ENCODE peak calls at places on chromosomes 3 and 15, in eight cellular contexts. One of them, this sample, is unnamed.

GRCh38 chr3:129052675-129053074 is 7.9 kb upstream of the GP9 start:
- DNase-seq in GM13976: no peak
- DNase-seq in GM19239: no peak
- DNase-seq in D341Med: no peak
- DNase-seq in HFFc6: no peak
- DNase-seq in BJ: no peak
- DNase-seq in EL: no peak
- DNase-seq in Calu3: no peak
- DNase-seq in this sample: no peak

GRCh38 chr3:18964640-18965039 is 183.7 kb upstream of the KCNH8 start:
- DNase-seq in EL: no peak
- DNase-seq in HFFc6: no peak
- DNase-seq in GM19239: no peak
- DNase-seq in GM13976: no peak
- DNase-seq in D341Med: no peak
- DNase-seq in BJ: no peak
- DNase-seq in Calu3: no peak
- DNase-seq in this sample: no peak

GRCh38 chr15:26177816-26178215 is 314.7 kb upstream of the ATP10A start:
- DNase-seq in BJ: no peak
- DNase-seq in D341Med: no peak
- DNase-seq in GM19239: no peak
- DNase-seq in HFFc6: no peak
- DNase-seq in Calu3: no peak
- DNase-seq in GM13976: no peak
- DNase-seq in EL: no peak
- DNase-seq in this sample: no peak

GRCh38 chr15:49918106-49918505 is 200.9 kb downstream of the ATP8B4 start:
- DNase-seq in GM13976: no peak
- DNase-seq in HFFc6: no peak
- DNase-seq in EL: peak; percentile 23
- DNase-seq in D341Med: no peak
- DNase-seq in GM19239: no peak
- DNase-seq in Calu3: no peak
- DNase-seq in BJ: no peak
- DNase-seq in this sample: no peak

GRCh38 chr15:40305281-40305680 is 2.5 kb downstream of the PLCB2 start:
- DNase-seq in BJ: no peak
- DNase-seq in HFFc6: no peak
- DNase-seq in D341Med: no peak
- DNase-seq in Calu3: no peak
- DNase-seq in GM19239: no peak
- DNase-seq in GM13976: no peak
- DNase-seq in EL: no peak
- DNase-seq in this sample: no peak

GRCh38 chr3:150249776-150250175 is 158.3 kb upstream of the TSC22D2 start:
- DNase-seq in HFFc6: no peak
- DNase-seq in GM13976: no peak
- DNase-seq in Calu3: no peak
- DNase-seq in EL: no peak
- DNase-seq in GM19239: no peak
- DNase-seq in BJ: no peak
- DNase-seq in D341Med: no peak
- DNase-seq in this sample: no peak

GRCh38 chr3:190306513-190307163 is 15.6 kb downstream of the CLDN1 start:
- DNase-seq in Calu3: peak; percentile 67
- DNase-seq in GM19239: no peak
- DNase-seq in BJ: no peak
- DNase-seq in GM13976: no peak
- DNase-seq in EL: no peak
- DNase-seq in HFFc6: no peak
- DNase-seq in D341Med: no peak
- DNase-seq in this sample: peak; percentile 80

GRCh38 chr3:126518779-126519177 is 1.2 kb upstream of the UROC1 start:
- DNase-seq in GM13976: no peak
- DNase-seq in Calu3: no peak
- DNase-seq in GM19239: no peak
- DNase-seq in EL: no peak
- DNase-seq in BJ: no peak
- DNase-seq in HFFc6: no peak
- DNase-seq in D341Med: no peak
- DNase-seq in this sample: no peak

GRCh38 chr3:148601766-148602685 is 95.7 kb upstream of the AGTR1 start:
- DNase-seq in BJ: no peak
- DNase-seq in GM19239: no peak
- DNase-seq in EL: peak; percentile 43
- DNase-seq in Calu3: peak; percentile 46
- DNase-seq in GM13976: no peak
- DNase-seq in HFFc6: no peak
- DNase-seq in D341Med: no peak
- DNase-seq in this sample: no peak

GRCh38 chr3:141454906-141455602 is 31.8 kb upstream of the RASA2 start:
- DNase-seq in GM13976: peak; percentile 87
- DNase-seq in D341Med: peak; percentile 74
- DNase-seq in GM19239: peak; percentile 62
- DNase-seq in HFFc6: peak; percentile 88
- DNase-seq in EL: peak; percentile 86
- DNase-seq in Calu3: peak; percentile 57
- DNase-seq in BJ: peak; percentile 50
- DNase-seq in this sample: peak; percentile 58

GRCh38 chr15:96064351-96064756 is 266.1 kb upstream of the NR2F2 start:
- DNase-seq in GM13976: no peak
- DNase-seq in D341Med: no peak
- DNase-seq in BJ: no peak
- DNase-seq in GM19239: no peak
- DNase-seq in HFFc6: peak; percentile 17
- DNase-seq in Calu3: no peak
- DNase-seq in EL: peak; percentile 17
- DNase-seq in this sample: no peak

GRCh38 chr15:100772478-100773378 is 106.9 kb upstream of the ALDH1A3 start:
- DNase-seq in GM13976: no peak
- DNase-seq in EL: no peak
- DNase-seq in GM19239: no peak
- DNase-seq in BJ: no peak
- DNase-seq in Calu3: no peak
- DNase-seq in D341Med: no peak
- DNase-seq in HFFc6: no peak
- DNase-seq in this sample: no peak

GRCh38 chr3:29279830-29280229 is 1.0 kb upstream of the RBMS3 start:
- DNase-seq in Calu3: no peak
- DNase-seq in GM13976: no peak
- DNase-seq in HFFc6: no peak
- DNase-seq in GM19239: no peak
- DNase-seq in EL: no peak
- DNase-seq in BJ: no peak
- DNase-seq in D341Med: no peak
- DNase-seq in this sample: no peak

GRCh38 chr3:20137642-20138041 is 48.4 kb downstream of the SGO1 start:
- DNase-seq in HFFc6: no peak
- DNase-seq in D341Med: no peak
- DNase-seq in BJ: no peak
- DNase-seq in Calu3: no peak
- DNase-seq in EL: no peak
- DNase-seq in GM19239: no peak
- DNase-seq in GM13976: no peak
- DNase-seq in this sample: no peak

GRCh38 chr15:71747128-71748083 is 62.9 kb upstream of the NR2E3 start:
- DNase-seq in D341Med: no peak
- DNase-seq in HFFc6: peak; percentile 93
- DNase-seq in BJ: peak; percentile 79
- DNase-seq in Calu3: peak; percentile 32
- DNase-seq in GM13976: no peak
- DNase-seq in GM19239: no peak
- DNase-seq in EL: peak; percentile 92
- DNase-seq in this sample: no peak

GRCh38 chr3:33364531-33365128 is 75.6 kb downstream of the UBP1 start:
- DNase-seq in EL: peak; percentile 43
- DNase-seq in D341Med: no peak
- DNase-seq in GM13976: no peak
- DNase-seq in GM19239: no peak
- DNase-seq in Calu3: no peak
- DNase-seq in BJ: no peak
- DNase-seq in HFFc6: peak; percentile 37
- DNase-seq in this sample: no peak

GRCh38 chr3:98971183-98971681 is 69.7 kb upstream of the DCBLD2 start:
- DNase-seq in BJ: no peak
- DNase-seq in D341Med: no peak
- DNase-seq in EL: peak; percentile 93
- DNase-seq in GM19239: no peak
- DNase-seq in Calu3: peak; percentile 19
- DNase-seq in GM13976: no peak
- DNase-seq in HFFc6: peak; percentile 89
- DNase-seq in this sample: no peak

GRCh38 chr15:100338971-100339444 is 2.8 kb downstream of the ADAMTS17 start:
- DNase-seq in GM13976: no peak
- DNase-seq in GM19239: no peak
- DNase-seq in BJ: no peak
- DNase-seq in HFFc6: no peak
- DNase-seq in EL: peak; percentile 16
- DNase-seq in D341Med: no peak
- DNase-seq in Calu3: peak; percentile 69
- DNase-seq in this sample: peak; percentile 81

GRCh38 chr3:70526966-70527515 is 214.6 kb upstream of the MDFIC2 start:
- DNase-seq in BJ: no peak
- DNase-seq in Calu3: no peak
- DNase-seq in EL: no peak
- DNase-seq in HFFc6: no peak
- DNase-seq in D341Med: no peak
- DNase-seq in GM19239: no peak
- DNase-seq in GM13976: no peak
- DNase-seq in this sample: no peak

GRCh38 chr3:188472331-188472730 is 318.4 kb downstream of the LPP start:
- DNase-seq in D341Med: no peak
- DNase-seq in EL: peak; percentile 30
- DNase-seq in GM13976: no peak
- DNase-seq in BJ: no peak
- DNase-seq in HFFc6: no peak
- DNase-seq in Calu3: no peak
- DNase-seq in GM19239: no peak
- DNase-seq in this sample: no peak

GRCh38 chr15:92075764-92076163 is 222.3 kb downstream of the SLCO3A1 start:
- DNase-seq in BJ: no peak
- DNase-seq in D341Med: no peak
- DNase-seq in HFFc6: no peak
- DNase-seq in GM19239: no peak
- DNase-seq in EL: no peak
- DNase-seq in Calu3: no peak
- DNase-seq in GM13976: no peak
- DNase-seq in this sample: no peak